ENCODE peak calls at places on chromosomes 12 and 14, in six cellular contexts. D is astrocyte, A is fibroblast of lung, T is K562, M is PC-9, H is neural progenitor cell. G is an unnamed sample.

GRCh38 chr14:64554551-64554950 is 4.8 kb downstream of the PPP1R36 start:
- DNase-seq in D (no peak), A (no peak), T (no peak), M (no peak), H (no peak), G (no peak)

GRCh38 chr12:111037047-111037446 is 116.7 kb upstream of the MYL2 start:
- DNase-seq in D (no peak), A (no peak), T (no peak), M (no peak), H (no peak), G (no peak)

GRCh38 chr14:32813401-32813800 is 125.3 kb upstream of the NPAS3 start:
- DNase-seq in D (peak; percentile 62), A (no peak), T (no peak), M (no peak), H (peak; percentile 27), G (no peak)

GRCh38 chr12:84912191-84913142 is at the start of gene SLC6A15:
- DNase-seq in D (peak; percentile 55), A (peak; percentile 93), T (no peak), M (no peak), H (peak; percentile 90), G (peak; percentile 93)

GRCh38 chr12:65648461-65648860 is 175.8 kb upstream of the HMGA2 start:
- DNase-seq in D (no peak), A (no peak), T (no peak), M (peak; percentile 46), H (no peak), G (peak; percentile 13)

GRCh38 chr14:90421001-90421580 is 24.3 kb downstream of the CALM1 start:
- DNase-seq in D (no peak), A (no peak), T (no peak), M (no peak), H (no peak), G (no peak)

GRCh38 chr14:91368681-91369416 is 48.8 kb downstream of the CCDC88C start:
- DNase-seq in D (no peak), A (no peak), T (no peak), M (no peak), H (no peak), G (no peak)

GRCh38 chr12:30200864-30201263 is 417.1 kb upstream of the TMTC1 start:
- DNase-seq in D (no peak), A (peak; percentile 1), T (no peak), M (no peak), H (no peak), G (peak; percentile 7)

GRCh38 chr12:42166501-42166900 is 21.8 kb upstream of the GXYLT1 start:
- DNase-seq in D (peak; percentile 36), A (no peak), T (no peak), M (no peak), H (no peak), G (peak; percentile 82)

GRCh38 chr12:89737000-89737399 is 28.4 kb upstream of the ATP2B1 start:
- DNase-seq in D (no peak), A (no peak), T (no peak), M (no peak), H (no peak), G (no peak)

GRCh38 chr14:104245723-104246122 is 107.3 kb downstream of the KIF26A start:
- DNase-seq in D (no peak), A (no peak), T (no peak), M (no peak), H (no peak), G (no peak)

GRCh38 chr12:30661210-30661609 is 34.5 kb downstream of the IPO8 start:
- DNase-seq in D (no peak), A (no peak), T (no peak), M (no peak), H (no peak), G (no peak)

GRCh38 chr14:59238242-59238641 is 49.8 kb downstream of the DAAM1 start:
- DNase-seq in D (no peak), A (no peak), T (no peak), M (no peak), H (no peak), G (no peak)

GRCh38 chr12:96044017-96044985 is 8.9 kb upstream of the LTA4H start:
- DNase-seq in D (peak; percentile 64), A (peak; percentile 92), T (no peak), M (peak; percentile 80), H (no peak), G (peak; percentile 69)

GRCh38 chr12:109953656-109954055 is 42.5 kb downstream of the GIT2 start:
- DNase-seq in D (no peak), A (no peak), T (no peak), M (no peak), H (no peak), G (no peak)

GRCh38 chr12:78087363-78087675 is 256.6 kb downstream of the NAV3 start:
- DNase-seq in D (peak; percentile 20), A (peak; percentile 36), T (no peak), M (no peak), H (no peak), G (peak; percentile 39)

GRCh38 chr12:94202245-94203180 is 54.1 kb downstream of the PLXNC1 start:
- DNase-seq in D (no peak), A (no peak), T (no peak), M (no peak), H (no peak), G (no peak)

GRCh38 chr12:121955258-121956040 is 37.1 kb downstream of the CFAP251 start:
- DNase-seq in D (no peak), A (peak; percentile 52), T (peak; percentile 30), M (no peak), H (peak; percentile 43), G (peak; percentile 56)

GRCh38 chr14:101074124-101075024 is 170.9 kb upstream of the RTL1 start:
- DNase-seq in D (no peak), A (no peak), T (no peak), M (no peak), H (no peak), G (no peak)

GRCh38 chr12:20360407-20360806 is 7.9 kb upstream of the PDE3A start:
- DNase-seq in D (no peak), A (no peak), T (no peak), M (no peak), H (no peak), G (no peak)

GRCh38 chr14:67821121-67821520 is 1.5 kb downstream of the RAD51B start:
- DNase-seq in D (no peak), A (no peak), T (no peak), M (no peak), H (no peak), G (no peak)

GRCh38 chr12:53414756-53415417 is 8.8 kb upstream of the AMHR2 start:
- DNase-seq in D (no peak), A (no peak), T (no peak), M (no peak), H (peak; percentile 26), G (no peak)

GRCh38 chr12:24970177-24970576 is 21.3 kb upstream of the BCAT1 start:
- DNase-seq in D (no peak), A (no peak), T (no peak), M (no peak), H (no peak), G (no peak)
- H3K4me2 ChIP-seq in D (no peak overlapping the region), A (no peak overlapping the region), T (no peak overlapping the region), M (no peak overlapping the region), H (no peak overlapping the region), G (no peak overlapping the region)

GRCh38 chr12:59318940-59319339 is 276.9 kb upstream of the SLC16A7 start:
- DNase-seq in D (no peak), A (no peak), T (no peak), M (no peak), H (no peak), G (no peak)

GRCh38 chr12:59314209-59314608 is 281.6 kb upstream of the SLC16A7 start:
- DNase-seq in D (no peak), A (no peak), T (no peak), M (no peak), H (no peak), G (no peak)

GRCh38 chr12:59320112-59320511 is 275.7 kb upstream of the SLC16A7 start:
- DNase-seq in D (no peak), A (no peak), T (no peak), M (no peak), H (no peak), G (no peak)

GRCh38 chr12:59316938-59317337 is 278.9 kb upstream of the SLC16A7 start:
- DNase-seq in D (no peak), A (no peak), T (no peak), M (no peak), H (no peak), G (no peak)

DNA sequence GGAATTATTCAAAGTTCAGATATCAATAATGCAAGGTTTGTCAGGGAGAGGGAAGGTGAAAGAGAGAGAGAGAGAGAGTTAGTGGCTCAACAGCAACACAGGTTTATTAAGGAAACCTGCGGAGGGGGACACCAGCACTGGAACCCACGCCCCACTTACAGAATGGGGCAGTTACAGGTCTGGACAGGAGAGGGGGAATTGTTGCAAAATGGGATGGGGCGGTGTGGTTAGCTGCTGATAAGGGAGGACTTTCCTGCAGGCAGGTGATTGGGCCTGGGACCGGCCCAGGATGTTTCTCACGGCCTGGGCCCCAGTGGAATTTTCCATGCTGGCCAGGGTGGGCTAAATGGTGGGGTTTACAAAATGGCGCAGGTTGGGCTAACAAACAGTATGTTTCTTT is 278.2 kb upstream of the SLC16A7 start:
- DNase-seq in D (no peak), A (no peak), T (no peak), M (no peak), H (no peak), G (no peak)
- H3K27ac ChIP-seq in D (no peak overlapping the region), A (no peak overlapping the region), T (no peak overlapping the region), M (no peak overlapping the region), H (no peak overlapping the region), G (no peak overlapping the region)

DNA sequence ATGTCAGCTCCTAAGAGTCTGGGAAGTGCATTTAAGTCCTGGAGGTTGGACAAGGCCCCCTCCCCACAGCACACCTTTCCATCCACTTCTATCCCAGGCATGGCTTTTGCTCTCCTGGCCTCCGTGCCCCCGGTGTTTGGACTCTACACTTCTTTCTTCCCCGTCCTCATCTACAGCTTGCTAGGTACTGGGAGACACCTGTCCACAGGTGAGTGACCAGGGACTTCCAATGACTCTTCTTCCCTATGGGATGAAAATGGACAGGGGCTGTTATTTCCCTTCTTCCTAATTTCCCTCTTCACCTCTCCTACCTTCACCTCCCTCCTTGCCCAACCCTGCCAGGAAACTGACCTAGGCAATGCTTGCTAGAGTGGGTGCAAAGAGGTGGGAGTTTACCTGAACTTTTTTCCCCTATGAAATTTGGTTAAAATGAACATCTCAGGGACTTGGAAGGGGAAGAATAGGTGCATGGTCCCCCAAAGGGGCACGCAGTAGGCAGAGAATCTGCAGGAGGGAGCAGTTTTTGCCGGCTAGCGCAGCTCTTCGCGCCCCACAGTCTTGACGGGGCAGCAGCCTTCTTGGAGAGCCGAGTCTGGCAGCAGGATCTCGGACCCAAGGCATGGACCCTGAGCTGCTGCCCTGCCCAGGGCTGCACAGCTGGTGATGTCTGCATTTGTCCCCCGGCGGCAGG is 9.2 kb downstream of the ARHGEF25 start:
- DNase-seq in D (no peak), A (no peak), T (no peak), M (no peak), H (no peak), G (no peak)
- TF ChIP-seq EZH2 in D (no peak), A (no peak), T (no peak), M (no peak), H (no peak), G (peak; percentile 4)

DNA sequence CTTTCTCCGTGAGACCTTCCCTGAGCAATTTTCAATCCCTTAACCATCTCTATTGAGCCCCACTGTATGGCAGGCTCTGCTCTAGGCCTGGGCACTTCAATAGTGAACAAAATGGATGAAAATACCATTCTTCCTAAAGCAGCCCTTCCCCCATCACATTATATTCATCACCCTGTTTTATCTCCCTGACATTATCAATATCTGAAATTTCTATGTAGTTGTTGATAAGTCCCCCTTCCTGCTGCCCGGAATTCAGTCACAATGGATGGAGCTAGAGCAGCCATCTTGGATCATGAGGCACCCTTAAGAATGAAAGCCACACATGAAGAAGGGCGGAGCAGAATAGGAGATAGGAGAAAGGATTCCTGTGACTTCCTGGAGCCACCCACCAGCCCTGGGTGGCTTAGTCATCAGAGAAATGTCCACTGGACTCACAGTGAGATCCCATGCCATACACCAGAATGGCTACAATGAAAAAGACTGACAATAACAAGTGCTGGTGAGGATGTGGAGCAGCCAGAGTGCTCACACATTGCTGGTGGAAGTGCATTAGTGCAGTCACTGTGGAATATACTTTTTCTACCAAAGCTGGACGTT is 33.9 kb downstream of the SCARB1 start:
- DNase-seq in D (no peak), A (no peak), T (peak; percentile 51), M (no peak), H (no peak), G (peak; percentile 13)
- H3K4me2 ChIP-seq in D (peak overlapping the region; percentile 75), A (no peak overlapping the region), T (no peak overlapping the region), M (no peak overlapping the region), H (no peak overlapping the region), G (no peak overlapping the region)